ENCODE peak calls at places on chromosomes 5 and 9, in six cellular contexts. R, K, Z, U, D and I are unnamed samples.

GRCh38 chr9:16125637-16126036 is 572.8 kb downstream of the CCDC171 start:
- DNase-seq in K (no peak), Z (no peak), U (no peak), D (no peak), R (no peak), I (no peak)

GRCh38 chr5:161966544-161966943 is 101.0 kb upstream of the GABRG2 start:
- DNase-seq in K (no peak), U (no peak), R (peak; percentile 66), Z (no peak), D (peak; percentile 3), I (no peak)

GRCh38 chr5:112385566-112385965 is 33.5 kb downstream of the EPB41L4A start:
- DNase-seq in U (no peak), K (no peak), Z (no peak), R (no peak), D (no peak), I (no peak)

GRCh38 chr9:93184439-93185221 is 691 bp downstream of the WNK2 start:
- DNase-seq in D (no peak), K (no peak), Z (peak; percentile 37), R (peak; percentile 57), U (no peak), I (peak; percentile 70)

GRCh38 chr5:24073097-24073496 is 565.7 kb downstream of the PRDM9 start:
- DNase-seq in K (no peak), U (no peak), R (no peak), D (no peak), Z (no peak), I (no peak)

GRCh38 chr9:122200960-122201635 is 27.7 kb downstream of the LHX6 start:
- DNase-seq in R (no peak), D (no peak), U (no peak), K (no peak), Z (no peak), I (no peak)

GRCh38 chr5:135578685-135579341 is at the start of gene CXCL14:
- DNase-seq in D (no peak), R (peak; percentile 84), U (no peak), Z (peak; percentile 74), K (no peak), I (no peak)

GRCh38 chr5:53302524-53302923 is 177.9 kb upstream of the FST start:
- DNase-seq in D (no peak), R (no peak), K (no peak), U (no peak), Z (no peak), I (no peak)

GRCh38 chr9:131334568-131335105 is 45.1 kb downstream of the PLPP7 start:
- DNase-seq in U (peak; percentile 26), Z (peak; percentile 16), K (no peak), R (no peak), D (no peak), I (no peak)

GRCh38 chr5:179699640-179700298 is 1.0 kb downstream of the CANX start:
- DNase-seq in D (peak; percentile 57), R (peak; percentile 17), U (peak; percentile 27), Z (no peak), K (no peak), I (no peak)

GRCh38 chr9:102642651-102643050 is 352.5 kb upstream of the CYLC2 start:
- DNase-seq in U (no peak), Z (no peak), K (no peak), R (peak; percentile 15), D (no peak), I (no peak)

GRCh38 chr5:170154297-170154696 is 48.6 kb downstream of the FOXI1 start:
- DNase-seq in D (no peak), U (no peak), K (no peak), Z (no peak), R (no peak), I (no peak)

GRCh38 chr5:116785101-116785500 is 210.5 kb upstream of the SEMA6A start:
- DNase-seq in D (no peak), R (no peak), Z (no peak), K (no peak), U (no peak), I (no peak)

GRCh38 chr9:6973762-6974161 is 216.0 kb downstream of the KDM4C start:
- DNase-seq in Z (no peak), U (no peak), R (no peak), K (peak; percentile 58), D (peak; percentile 58), I (no peak)

GRCh38 chr5:170178814-170179213 is 54.0 kb upstream of the C5orf58 start:
- DNase-seq in U (no peak), D (no peak), Z (no peak), K (no peak), R (no peak), I (no peak)

GRCh38 chr9:135811796-135812195 is 95.5 kb downstream of the CAMSAP1 start:
- DNase-seq in Z (no peak), R (no peak), U (no peak), D (no peak), K (no peak), I (no peak)

GRCh38 chr9:135814421-135814820 is 92.9 kb downstream of the CAMSAP1 start:
- DNase-seq in R (no peak), K (no peak), Z (no peak), D (no peak), U (no peak), I (no peak)

GRCh38 chr9:135812961-135813360 is 94.4 kb downstream of the CAMSAP1 start:
- DNase-seq in D (no peak), R (no peak), U (no peak), K (no peak), Z (no peak), I (no peak)

GRCh38 chr9:135815433-135816178 is 91.7 kb downstream of the CAMSAP1 start:
- DNase-seq in R (no peak), U (no peak), K (no peak), Z (no peak), D (no peak), I (no peak)

DNA sequence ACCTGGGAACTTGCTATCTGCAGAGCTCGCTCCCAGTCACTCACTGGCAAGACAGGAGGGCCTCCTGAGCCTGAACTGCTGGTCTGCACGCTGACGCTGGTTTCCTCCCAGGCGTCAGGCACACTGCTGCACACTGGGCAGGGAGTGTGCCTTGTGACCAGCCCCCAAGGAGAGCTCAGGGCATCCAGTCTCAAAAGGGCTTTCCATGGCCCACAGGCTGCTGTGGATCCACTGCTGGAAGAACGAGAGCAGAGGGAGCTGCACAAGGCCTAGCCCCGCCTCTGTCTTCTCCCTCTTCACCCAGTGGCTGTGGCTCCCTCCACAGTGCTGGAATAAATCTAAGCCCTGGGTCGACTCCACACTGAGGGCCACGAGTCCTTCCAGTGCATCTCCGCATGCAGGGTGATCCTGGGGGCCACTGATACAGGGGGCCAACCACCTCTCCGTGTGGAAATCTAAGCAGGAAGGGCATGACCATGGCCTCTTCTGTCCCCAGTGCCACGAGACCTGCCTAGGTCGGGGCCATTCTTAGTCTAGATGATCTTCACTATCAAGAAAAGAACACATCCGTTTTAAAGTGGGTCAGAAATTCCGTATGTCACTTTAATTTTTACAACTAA is 93.6 kb downstream of the CAMSAP1 start:
- DNase-seq in Z (no peak), K (no peak), R (no peak), U (no peak), D (no peak), I (no peak)
- TF ChIP-seq CREB1 in Z (no peak), K (no peak), R (no peak), U (no peak), D (no peak), I (no peak)

DNA sequence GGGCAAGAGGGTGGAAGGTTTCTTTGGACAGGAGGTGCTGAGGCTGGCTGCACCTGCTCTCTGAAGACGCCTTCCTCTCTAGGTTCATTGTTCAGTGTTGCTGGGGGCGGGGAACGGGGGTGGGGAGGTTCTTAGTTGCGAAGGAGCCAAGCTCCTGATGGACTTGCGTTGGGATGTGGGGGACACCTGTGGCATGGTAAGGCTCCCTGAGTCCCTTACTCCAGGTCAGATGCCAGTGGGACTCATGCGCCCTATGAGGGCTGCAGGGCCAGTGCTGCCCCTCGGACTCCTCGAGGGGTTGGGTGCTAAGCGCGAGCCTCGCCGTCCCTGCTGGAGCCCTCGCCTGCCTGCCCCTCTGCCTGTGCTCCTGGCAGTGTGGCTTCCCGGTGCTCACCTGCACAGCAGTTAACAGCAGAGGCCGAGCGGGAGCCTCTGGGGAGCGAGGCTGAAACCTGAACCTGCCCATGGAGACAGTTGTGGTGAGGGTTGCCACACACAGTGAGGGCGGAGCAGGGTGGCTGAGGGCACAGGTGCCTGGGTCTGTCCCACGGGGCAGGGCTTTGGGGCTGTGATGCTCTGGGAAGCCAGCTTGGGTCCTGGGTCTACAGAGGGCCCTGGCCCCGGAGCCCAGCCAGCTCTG is 5.5 kb downstream of the RNU6ATAC start:
- DNase-seq in U (no peak), R (no peak), K (no peak), D (no peak), Z (no peak), I (no peak)
- TF ChIP-seq CREB1 in U (no peak), R (no peak), K (no peak), D (no peak), Z (no peak), I (no peak)

GRCh38 chr5:55994998-55995914 is 493 bp upstream of the IL6ST start:
- DNase-seq in Z (peak; percentile 97), R (peak; percentile 98), U (peak; percentile 97), D (peak; percentile 96), K (peak; percentile 78), I (peak; percentile 96)

GRCh38 chr5:55991768-55992486 is 2.8 kb downstream of the IL6ST start:
- DNase-seq in U (no peak), K (no peak), R (no peak), D (peak; percentile 40), Z (no peak), I (no peak)

GRCh38 chr5:55994502-55994997 is at the start of gene IL6ST:
- DNase-seq in Z (no peak), D (peak; percentile 46), K (no peak), R (peak; percentile 89), U (no peak), I (no peak)

GRCh38 chr5:55993628-55994501 is 898 bp downstream of the IL6ST start:
- DNase-seq in R (no peak), D (no peak), U (no peak), Z (no peak), K (no peak), I (no peak)

DNA sequence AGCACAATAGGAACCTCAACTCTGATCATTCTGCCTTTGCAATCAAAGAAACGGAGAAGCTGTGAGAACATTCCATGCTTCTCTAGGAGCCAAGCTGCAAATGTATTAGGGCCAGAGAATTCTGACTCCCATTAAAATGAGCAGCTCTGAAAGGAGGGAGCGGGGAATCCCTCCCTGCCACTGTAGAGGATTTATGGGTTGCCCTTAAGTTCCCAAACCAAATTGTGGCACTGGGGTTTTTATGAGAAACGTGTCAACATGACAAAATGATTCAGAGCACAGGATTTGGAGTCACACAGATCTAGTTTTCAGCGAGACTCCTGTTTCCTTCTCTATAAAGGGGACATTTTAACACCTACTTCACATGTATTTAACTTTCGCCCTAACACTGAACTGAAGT is 1.8 kb downstream of the IL6ST start:
- DNase-seq in Z (no peak), R (peak; percentile 40), K (no peak), D (no peak), U (no peak), I (no peak)
- TF ChIP-seq CREB1 in Z (no peak), R (no peak), K (no peak), D (no peak), U (no peak), I (no peak)

GRCh38 chr9:128610889-128611288 is 45.8 kb downstream of the DYNC2I2 start:
- DNase-seq in D (no peak), Z (no peak), R (no peak), K (no peak), U (no peak), I (no peak)

GRCh38 chr9:128611600-128612394 is 44.9 kb downstream of the DYNC2I2 start:
- DNase-seq in Z (no peak), D (no peak), U (no peak), K (no peak), R (no peak), I (no peak)

GRCh38 chr9:128603697-128604096 is 51.3 kb downstream of the SPTAN1 start:
- DNase-seq in D (no peak), K (no peak), U (no peak), Z (no peak), R (no peak), I (no peak)

GRCh38 chr9:128607642-128608350 is 48.9 kb downstream of the DYNC2I2 start:
- DNase-seq in Z (no peak), D (no peak), K (no peak), U (no peak), R (no peak), I (no peak)
- TF ChIP-seq CREB1 in Z (no peak), D (no peak), K (no peak), U (no peak), R (no peak), I (no peak)